ENCODE peak calls at places on chromosome 12, in seven cellular contexts. One of them, this sample, is unnamed.

GRCh38 chr12:49624919-49625577 is 1.7 kb downstream of the PRPF40B start:
- DNase-seq in endodermal cell: peak
- DNase-seq in hepatocyte: no peak
- DNase-seq in astrocyte of the spinal cord: peak
- DNase-seq in Panc1: no peak
- DNase-seq in WTC11: no peak
- DNase-seq in tibial artery: no peak
- DNase-seq in this sample: no peak

GRCh38 chr12:106096376-106096775 is 42.4 kb downstream of the NUAK1 start:
- DNase-seq in endodermal cell: peak
- DNase-seq in hepatocyte: no peak
- DNase-seq in astrocyte of the spinal cord: peak
- DNase-seq in Panc1: peak
- DNase-seq in WTC11: no peak
- DNase-seq in tibial artery: peak
- DNase-seq in this sample: no peak

GRCh38 chr12:66916189-66916588 is 237.3 kb upstream of the GRIP1 start:
- DNase-seq in endodermal cell: no peak
- DNase-seq in hepatocyte: no peak
- DNase-seq in astrocyte of the spinal cord: no peak
- DNase-seq in Panc1: no peak
- DNase-seq in WTC11: no peak
- DNase-seq in tibial artery: no peak
- DNase-seq in this sample: no peak

GRCh38 chr12:108826115-108826806 is 31.1 kb downstream of the SSH1 start:
- DNase-seq in endodermal cell: no peak
- DNase-seq in hepatocyte: peak
- DNase-seq in astrocyte of the spinal cord: peak
- DNase-seq in Panc1: no peak
- DNase-seq in WTC11: no peak
- DNase-seq in tibial artery: peak
- DNase-seq in this sample: peak

GRCh38 chr12:3241621-3242020 is 164.4 kb downstream of the TSPAN9 start:
- DNase-seq in endodermal cell: no peak
- DNase-seq in hepatocyte: peak
- DNase-seq in astrocyte of the spinal cord: no peak
- DNase-seq in Panc1: no peak
- DNase-seq in WTC11: no peak
- DNase-seq in tibial artery: no peak
- DNase-seq in this sample: no peak

GRCh38 chr12:94147991-94148840 is at the start of gene PLXNC1:
- DNase-seq in endodermal cell: peak
- DNase-seq in hepatocyte: peak
- DNase-seq in astrocyte of the spinal cord: peak
- DNase-seq in Panc1: no peak
- DNase-seq in WTC11: peak
- DNase-seq in tibial artery: no peak
- DNase-seq in this sample: peak

GRCh38 chr12:112386726-112387125 is 4.5 kb upstream of the HECTD4 start:
- DNase-seq in endodermal cell: peak
- DNase-seq in hepatocyte: peak
- DNase-seq in astrocyte of the spinal cord: no peak
- DNase-seq in Panc1: no peak
- DNase-seq in WTC11: no peak
- DNase-seq in tibial artery: peak
- DNase-seq in this sample: no peak

GRCh38 chr12:32535260-32535999 is 136.1 kb downstream of the FGD4 start:
- DNase-seq in endodermal cell: peak
- DNase-seq in hepatocyte: peak
- DNase-seq in astrocyte of the spinal cord: peak
- DNase-seq in Panc1: no peak
- DNase-seq in WTC11: peak
- DNase-seq in tibial artery: peak
- DNase-seq in this sample: peak

GRCh38 chr12:56931474-56931978 is 2.7 kb downstream of the SDR9C7 start:
- DNase-seq in endodermal cell: no peak
- DNase-seq in hepatocyte: peak
- DNase-seq in astrocyte of the spinal cord: peak
- DNase-seq in Panc1: no peak
- DNase-seq in WTC11: no peak
- DNase-seq in tibial artery: no peak
- DNase-seq in this sample: no peak

GRCh38 chr12:10720974-10721565 is 2.1 kb downstream of the YBX3 start:
- DNase-seq in endodermal cell: no peak
- DNase-seq in hepatocyte: no peak
- DNase-seq in astrocyte of the spinal cord: no peak
- DNase-seq in Panc1: no peak
- DNase-seq in WTC11: no peak
- DNase-seq in tibial artery: no peak
- DNase-seq in this sample: no peak

GRCh38 chr12:10722905-10723866 is at the start of gene YBX3:
- DNase-seq in endodermal cell: peak
- DNase-seq in hepatocyte: peak
- DNase-seq in astrocyte of the spinal cord: peak
- DNase-seq in Panc1: no peak
- DNase-seq in WTC11: peak
- DNase-seq in tibial artery: peak
- DNase-seq in this sample: peak

GRCh38 chr12:10719482-10719881 is 3.6 kb downstream of the YBX3 start:
- DNase-seq in endodermal cell: no peak
- DNase-seq in hepatocyte: no peak
- DNase-seq in astrocyte of the spinal cord: no peak
- DNase-seq in Panc1: no peak
- DNase-seq in WTC11: no peak
- DNase-seq in tibial artery: no peak
- DNase-seq in this sample: no peak

GRCh38 chr12:10721654-10722501 is 1.2 kb downstream of the YBX3 start:
- DNase-seq in endodermal cell: no peak
- DNase-seq in hepatocyte: peak
- DNase-seq in astrocyte of the spinal cord: peak
- DNase-seq in Panc1: peak
- DNase-seq in WTC11: peak
- DNase-seq in tibial artery: peak
- DNase-seq in this sample: peak

DNA sequence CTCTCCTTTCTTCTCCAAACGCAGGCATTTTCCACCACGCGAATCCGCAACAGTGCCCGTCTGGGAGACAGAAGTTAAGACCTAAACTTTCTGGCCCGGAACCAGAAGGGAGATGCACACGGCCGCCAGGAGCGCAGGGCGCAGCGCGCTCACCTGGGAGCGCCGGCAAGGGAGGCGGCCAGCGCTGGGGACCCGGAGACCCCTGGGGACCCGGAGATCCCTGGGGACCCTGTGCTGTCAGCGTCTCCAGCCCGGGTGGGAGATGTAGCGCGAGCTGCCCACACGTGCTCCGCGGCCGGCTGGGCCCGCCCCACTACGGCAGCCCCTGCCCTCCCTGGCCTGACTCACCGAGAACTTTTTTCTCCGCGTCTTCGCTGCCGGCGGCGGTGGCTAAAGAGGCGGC is 620 bp downstream of the YBX3 start:
- DNase-seq in endodermal cell: peak
- DNase-seq in hepatocyte: peak
- DNase-seq in astrocyte of the spinal cord: peak
- DNase-seq in Panc1: no peak
- DNase-seq in WTC11: no peak
- DNase-seq in tibial artery: peak
- DNase-seq in this sample: peak
- TF ChIP-seq CTCF in endodermal cell: peak
- TF ChIP-seq CTCF in hepatocyte: no peak
- TF ChIP-seq CTCF in astrocyte of the spinal cord: no peak
- TF ChIP-seq CTCF in Panc1: no peak
- TF ChIP-seq CTCF in WTC11: no peak
- TF ChIP-seq CTCF in tibial artery: no peak
- TF ChIP-seq CTCF in this sample: no peak

GRCh38 chr12:90987520-90987919 is 17.3 kb downstream of the EPYC start:
- DNase-seq in endodermal cell: no peak
- DNase-seq in hepatocyte: no peak
- DNase-seq in astrocyte of the spinal cord: no peak
- DNase-seq in Panc1: no peak
- DNase-seq in WTC11: no peak
- DNase-seq in tibial artery: no peak
- DNase-seq in this sample: no peak
- TF ChIP-seq CTCF in endodermal cell: peak
- TF ChIP-seq CTCF in hepatocyte: no peak
- TF ChIP-seq CTCF in astrocyte of the spinal cord: peak
- TF ChIP-seq CTCF in Panc1: no peak
- TF ChIP-seq CTCF in WTC11: no peak
- TF ChIP-seq CTCF in tibial artery: no peak
- TF ChIP-seq CTCF in this sample: peak

DNA sequence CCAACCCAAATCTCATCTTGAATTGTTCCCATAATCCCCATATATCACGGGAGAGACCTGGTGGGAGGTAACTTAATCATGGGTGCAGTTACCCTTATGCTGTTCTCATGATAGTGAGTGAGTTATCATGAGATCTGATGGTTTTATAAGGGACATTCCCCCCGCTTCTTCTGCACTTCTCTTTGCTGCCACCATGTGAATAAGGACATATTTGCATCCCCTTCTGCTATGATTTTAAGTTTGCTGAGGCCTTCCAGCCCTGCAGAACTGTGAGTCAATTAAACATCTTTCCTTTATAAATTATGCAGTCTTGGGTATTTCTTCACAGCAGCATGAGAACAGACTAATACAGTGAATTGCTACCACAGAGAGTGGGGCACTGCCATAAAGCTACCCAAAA is 179.1 kb downstream of the LRIG3 start:
- DNase-seq in endodermal cell: no peak
- DNase-seq in hepatocyte: no peak
- DNase-seq in astrocyte of the spinal cord: no peak
- DNase-seq in Panc1: no peak
- DNase-seq in WTC11: no peak
- DNase-seq in tibial artery: no peak
- DNase-seq in this sample: no peak
- TF ChIP-seq CTCF in endodermal cell: peak
- TF ChIP-seq CTCF in hepatocyte: no peak
- TF ChIP-seq CTCF in astrocyte of the spinal cord: no peak
- TF ChIP-seq CTCF in Panc1: peak
- TF ChIP-seq CTCF in WTC11: no peak
- TF ChIP-seq CTCF in tibial artery: no peak
- TF ChIP-seq CTCF in this sample: no peak

GRCh38 chr12:54004063-54004840 is 4.3 kb downstream of the HOXC9 start:
- DNase-seq in endodermal cell: no peak
- DNase-seq in hepatocyte: no peak
- DNase-seq in astrocyte of the spinal cord: no peak
- DNase-seq in Panc1: no peak
- DNase-seq in WTC11: no peak
- DNase-seq in tibial artery: no peak
- DNase-seq in this sample: no peak
- TF ChIP-seq CTCF in endodermal cell: no peak
- TF ChIP-seq CTCF in hepatocyte: no peak
- TF ChIP-seq CTCF in astrocyte of the spinal cord: no peak
- TF ChIP-seq CTCF in Panc1: peak
- TF ChIP-seq CTCF in WTC11: no peak
- TF ChIP-seq CTCF in tibial artery: no peak
- TF ChIP-seq CTCF in this sample: no peak

DNA sequence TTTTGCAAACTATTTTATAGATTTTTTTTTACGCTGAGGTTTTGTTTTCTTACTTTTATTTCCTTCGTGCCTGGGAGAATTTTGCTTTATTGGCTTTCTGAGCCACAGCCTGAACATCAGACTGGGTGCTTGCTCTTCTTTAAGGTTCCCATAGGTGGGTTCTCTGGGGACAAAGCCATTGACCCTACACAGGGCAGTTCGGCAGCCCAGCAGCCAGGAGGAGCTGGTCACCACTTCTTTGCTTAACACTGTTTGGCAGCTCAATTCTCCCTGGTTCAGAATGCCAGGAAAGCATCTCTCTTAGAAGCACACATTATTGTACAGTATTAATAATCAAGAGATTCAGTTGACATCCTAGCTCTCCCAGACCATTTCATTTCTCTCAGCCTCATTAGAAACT is 140.8 kb upstream of the NEDD1 start:
- DNase-seq in endodermal cell: peak
- DNase-seq in hepatocyte: no peak
- DNase-seq in astrocyte of the spinal cord: no peak
- DNase-seq in Panc1: no peak
- DNase-seq in WTC11: peak
- DNase-seq in tibial artery: no peak
- DNase-seq in this sample: no peak
- TF ChIP-seq CTCF in endodermal cell: peak
- TF ChIP-seq CTCF in hepatocyte: no peak
- TF ChIP-seq CTCF in astrocyte of the spinal cord: peak
- TF ChIP-seq CTCF in Panc1: peak
- TF ChIP-seq CTCF in WTC11: no peak
- TF ChIP-seq CTCF in tibial artery: no peak
- TF ChIP-seq CTCF in this sample: no peak

GRCh38 chr12:47801170-47801903 is 18.4 kb downstream of the HDAC7 start:
- DNase-seq in endodermal cell: no peak
- DNase-seq in hepatocyte: no peak
- DNase-seq in astrocyte of the spinal cord: no peak
- DNase-seq in Panc1: no peak
- DNase-seq in WTC11: no peak
- DNase-seq in tibial artery: no peak
- DNase-seq in this sample: peak
- TF ChIP-seq CTCF in endodermal cell: no peak
- TF ChIP-seq CTCF in hepatocyte: no peak
- TF ChIP-seq CTCF in astrocyte of the spinal cord: peak
- TF ChIP-seq CTCF in Panc1: no peak
- TF ChIP-seq CTCF in WTC11: no peak
- TF ChIP-seq CTCF in tibial artery: no peak
- TF ChIP-seq CTCF in this sample: no peak

GRCh38 chr12:40760821-40761220 is 68.6 kb downstream of the CNTN1 start:
- DNase-seq in endodermal cell: no peak
- DNase-seq in hepatocyte: no peak
- DNase-seq in astrocyte of the spinal cord: no peak
- DNase-seq in Panc1: no peak
- DNase-seq in WTC11: no peak
- DNase-seq in tibial artery: no peak
- DNase-seq in this sample: no peak

GRCh38 chr12:40762072-40762471 is 69.8 kb downstream of the CNTN1 start:
- DNase-seq in endodermal cell: no peak
- DNase-seq in hepatocyte: no peak
- DNase-seq in astrocyte of the spinal cord: no peak
- DNase-seq in Panc1: no peak
- DNase-seq in WTC11: no peak
- DNase-seq in tibial artery: no peak
- DNase-seq in this sample: no peak
- TF ChIP-seq CTCF in endodermal cell: peak
- TF ChIP-seq CTCF in hepatocyte: no peak
- TF ChIP-seq CTCF in astrocyte of the spinal cord: no peak
- TF ChIP-seq CTCF in Panc1: no peak
- TF ChIP-seq CTCF in WTC11: no peak
- TF ChIP-seq CTCF in tibial artery: no peak
- TF ChIP-seq CTCF in this sample: no peak

GRCh38 chr12:22215467-22216253 is 118.8 kb downstream of the ST8SIA1 start:
- DNase-seq in endodermal cell: no peak
- DNase-seq in hepatocyte: no peak
- DNase-seq in astrocyte of the spinal cord: no peak
- DNase-seq in Panc1: no peak
- DNase-seq in WTC11: no peak
- DNase-seq in tibial artery: no peak
- DNase-seq in this sample: no peak
- TF ChIP-seq CTCF in endodermal cell: no peak
- TF ChIP-seq CTCF in hepatocyte: no peak
- TF ChIP-seq CTCF in astrocyte of the spinal cord: no peak
- TF ChIP-seq CTCF in Panc1: no peak
- TF ChIP-seq CTCF in WTC11: no peak
- TF ChIP-seq CTCF in tibial artery: no peak
- TF ChIP-seq CTCF in this sample: no peak

This sample was measured in CD14-positive monocyte.